ENCODE peak calls at places on chromosome 22, in six cellular contexts. One of them, this sample, is unnamed.
A peak's percentile ranks its signal among the peaks of the same experiment; 100 is the strongest.

GRCh38 chr22:20131856-20132685 is 467 bp downstream of the ZDHHC8 start:
- DNase-seq in GM12878: no peak
- DNase-seq in psoas muscle: peak; percentile 64
- DNase-seq in kidney epithelial cell: no peak
- DNase-seq in GM23338: no peak
- DNase-seq in body of pancreas: peak; percentile 42
- DNase-seq in this sample: no peak

GRCh38 chr22:20509344-20510047 is 2.1 kb downstream of the MED15 start:
- DNase-seq in GM12878: no peak
- DNase-seq in psoas muscle: peak; percentile 71
- DNase-seq in kidney epithelial cell: peak; percentile 81
- DNase-seq in GM23338: peak; percentile 41
- DNase-seq in body of pancreas: peak; percentile 69
- DNase-seq in this sample: no peak

GRCh38 chr22:46071451-46072029 is 78.8 kb upstream of the PPARA start:
- DNase-seq in GM12878: no peak
- DNase-seq in psoas muscle: peak; percentile 93
- DNase-seq in kidney epithelial cell: peak; percentile 59
- DNase-seq in GM23338: peak; percentile 59
- DNase-seq in body of pancreas: peak; percentile 95
- DNase-seq in this sample: peak; percentile 78

GRCh38 chr22:45948081-45948648 is 28.8 kb downstream of the WNT7B start:
- DNase-seq in GM12878: no peak
- DNase-seq in psoas muscle: no peak
- DNase-seq in kidney epithelial cell: no peak
- DNase-seq in GM23338: no peak
- DNase-seq in body of pancreas: no peak
- DNase-seq in this sample: no peak

GRCh38 chr22:21582801-21583740 is 15.6 kb downstream of the UBE2L3 start:
- DNase-seq in GM12878: no peak
- DNase-seq in psoas muscle: no peak
- DNase-seq in kidney epithelial cell: no peak
- DNase-seq in GM23338: no peak
- DNase-seq in body of pancreas: no peak
- DNase-seq in this sample: no peak

GRCh38 chr22:22343603-22344276 is 99.2 kb downstream of the VPREB1 start:
- DNase-seq in GM12878: no peak
- DNase-seq in psoas muscle: no peak
- DNase-seq in kidney epithelial cell: no peak
- DNase-seq in GM23338: no peak
- DNase-seq in body of pancreas: peak; percentile 10
- DNase-seq in this sample: peak; percentile 36

GRCh38 chr22:36366291-36366708 is 21.5 kb downstream of the MYH9 start:
- DNase-seq in GM12878: no peak
- DNase-seq in psoas muscle: no peak
- DNase-seq in kidney epithelial cell: no peak
- DNase-seq in GM23338: no peak
- DNase-seq in body of pancreas: no peak
- DNase-seq in this sample: no peak

GRCh38 chr22:17576475-17576874 is 13.2 kb downstream of the SLC25A18 start:
- DNase-seq in GM12878: no peak
- DNase-seq in psoas muscle: peak; percentile 46
- DNase-seq in kidney epithelial cell: peak; percentile 85
- DNase-seq in GM23338: peak; percentile 51
- DNase-seq in body of pancreas: no peak
- DNase-seq in this sample: no peak

GRCh38 chr22:37472418-37473006 is 13.7 kb downstream of the MFNG start:
- DNase-seq in GM12878: no peak
- DNase-seq in psoas muscle: no peak
- DNase-seq in kidney epithelial cell: no peak
- DNase-seq in GM23338: peak; percentile 81
- DNase-seq in body of pancreas: peak; percentile 68
- DNase-seq in this sample: no peak

GRCh38 chr22:21564411-21564810 is 3.1 kb upstream of the UBE2L3 start:
- DNase-seq in GM12878: no peak
- DNase-seq in psoas muscle: no peak
- DNase-seq in kidney epithelial cell: no peak
- DNase-seq in GM23338: no peak
- DNase-seq in body of pancreas: no peak
- DNase-seq in this sample: no peak

GRCh38 chr22:33331017-33331416 is 272.8 kb upstream of the SYN3 start:
- DNase-seq in GM12878: no peak
- DNase-seq in psoas muscle: no peak
- DNase-seq in kidney epithelial cell: no peak
- DNase-seq in GM23338: no peak
- DNase-seq in body of pancreas: no peak
- DNase-seq in this sample: no peak

GRCh38 chr22:46149998-46150549 is at the start of gene PPARA:
- DNase-seq in GM12878: no peak
- DNase-seq in psoas muscle: peak; percentile 93
- DNase-seq in kidney epithelial cell: peak; percentile 23
- DNase-seq in GM23338: peak; percentile 75
- DNase-seq in body of pancreas: peak; percentile 96
- DNase-seq in this sample: peak; percentile 85

GRCh38 chr22:48943567-48944432 is 883.9 kb downstream of the BRD1 start:
- DNase-seq in GM12878: no peak
- DNase-seq in psoas muscle: no peak
- DNase-seq in kidney epithelial cell: no peak
- DNase-seq in GM23338: no peak
- DNase-seq in body of pancreas: peak; percentile 28
- DNase-seq in this sample: no peak

GRCh38 chr22:46415816-46416536 is 80.5 kb downstream of the TRMU start:
- DNase-seq in GM12878: no peak
- DNase-seq in psoas muscle: no peak
- DNase-seq in kidney epithelial cell: no peak
- DNase-seq in GM23338: no peak
- DNase-seq in body of pancreas: no peak
- DNase-seq in this sample: no peak

GRCh38 chr22:37075822-37076433 is 24.4 kb downstream of the KCTD17 start:
- DNase-seq in GM12878: no peak
- DNase-seq in psoas muscle: no peak
- DNase-seq in kidney epithelial cell: no peak
- DNase-seq in GM23338: no peak
- DNase-seq in body of pancreas: no peak
- DNase-seq in this sample: no peak

GRCh38 chr22:19632671-19633148 is 81.6 kb upstream of the SEPTIN5 start:
- DNase-seq in GM12878: no peak
- DNase-seq in psoas muscle: no peak
- DNase-seq in kidney epithelial cell: no peak
- DNase-seq in GM23338: no peak
- DNase-seq in body of pancreas: no peak
- DNase-seq in this sample: no peak

GRCh38 chr22:30694638-30695350 is at the start of gene OSBP2:
- DNase-seq in GM12878: no peak
- DNase-seq in psoas muscle: peak; percentile 44
- DNase-seq in kidney epithelial cell: no peak
- DNase-seq in GM23338: peak; percentile 55
- DNase-seq in body of pancreas: peak; percentile 67
- DNase-seq in this sample: peak; percentile 23

GRCh38 chr22:46171940-46172339 is 21.6 kb downstream of the PPARA start:
- DNase-seq in GM12878: no peak
- DNase-seq in psoas muscle: no peak
- DNase-seq in kidney epithelial cell: no peak
- DNase-seq in GM23338: no peak
- DNase-seq in body of pancreas: peak; percentile 38
- DNase-seq in this sample: no peak

GRCh38 chr22:45335021-45335818 is 25.5 kb downstream of the FAM118A start:
- DNase-seq in GM12878: no peak
- DNase-seq in psoas muscle: peak; percentile 75
- DNase-seq in kidney epithelial cell: no peak
- DNase-seq in GM23338: peak; percentile 79
- DNase-seq in body of pancreas: no peak
- DNase-seq in this sample: no peak

GRCh38 chr22:28254396-28254795 is 335.3 kb upstream of the PITPNB start:
- DNase-seq in GM12878: no peak
- DNase-seq in psoas muscle: no peak
- DNase-seq in kidney epithelial cell: no peak
- DNase-seq in GM23338: no peak
- DNase-seq in body of pancreas: no peak
- DNase-seq in this sample: no peak

GRCh38 chr22:34105461-34106062 is 185.3 kb upstream of the LARGE1 start:
- DNase-seq in GM12878: no peak
- DNase-seq in psoas muscle: peak; percentile 35
- DNase-seq in kidney epithelial cell: no peak
- DNase-seq in GM23338: peak; percentile 88
- DNase-seq in body of pancreas: peak; percentile 76
- DNase-seq in this sample: peak; percentile 6

GRCh38 chr22:37455896-37456295 is 28.6 kb upstream of the ELFN2 start:
- DNase-seq in GM12878: no peak
- DNase-seq in psoas muscle: no peak
- DNase-seq in kidney epithelial cell: no peak
- DNase-seq in GM23338: no peak
- DNase-seq in body of pancreas: no peak
- DNase-seq in this sample: no peak

GRCh38 chr22:22110548-22111266 is 128.1 kb upstream of the TOP3B start:
- DNase-seq in GM12878: peak; percentile 93
- DNase-seq in psoas muscle: no peak
- DNase-seq in kidney epithelial cell: peak; percentile 60
- DNase-seq in GM23338: peak; percentile 74
- DNase-seq in body of pancreas: peak; percentile 34
- DNase-seq in this sample: no peak

DNA sequence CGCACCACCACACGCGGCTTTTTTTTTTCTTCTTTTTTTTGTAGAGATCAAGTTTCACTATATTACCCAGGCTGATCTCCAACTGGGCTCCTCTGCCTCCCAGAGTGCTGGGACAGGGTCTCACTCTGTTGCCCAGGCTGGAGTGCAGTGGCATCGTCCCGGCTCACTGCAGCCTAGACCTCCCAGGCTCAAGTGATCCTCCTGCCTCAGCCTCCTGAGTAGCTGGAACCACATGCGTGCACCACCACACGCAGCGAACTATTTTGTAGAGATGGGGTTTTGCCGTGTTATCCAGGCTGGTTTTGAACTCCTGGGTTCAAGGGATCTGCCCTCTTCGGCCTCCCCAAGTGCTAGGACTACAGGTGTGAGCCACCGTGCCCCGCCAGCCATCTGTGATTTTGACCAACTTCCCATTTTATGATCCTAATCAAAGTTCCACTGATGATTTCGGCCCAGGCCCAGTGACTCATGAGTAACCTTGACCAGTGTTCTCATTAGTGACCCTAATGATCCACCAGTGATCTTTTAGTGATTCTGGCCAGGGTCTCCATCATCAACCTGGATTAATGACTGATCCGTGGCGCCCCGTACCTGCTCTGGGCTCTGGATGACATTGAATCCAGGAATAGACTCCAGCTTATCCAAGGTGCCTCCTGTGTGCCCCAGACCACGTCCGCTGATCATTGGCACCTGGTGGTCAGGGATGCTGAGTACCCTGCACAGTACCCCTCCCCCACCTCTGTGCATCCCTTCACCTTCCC is 1.7 kb downstream of the TYMP start:
- DNase-seq in GM12878: no peak
- DNase-seq in psoas muscle: peak; percentile 16
- DNase-seq in kidney epithelial cell: no peak
- DNase-seq in GM23338: peak; percentile 27
- DNase-seq in body of pancreas: no peak
- DNase-seq in this sample: peak; percentile 19
- H3K4me3 ChIP-seq in GM12878: peak overlapping the region; percentile 78
- H3K4me3 ChIP-seq in psoas muscle: peak overlapping the region; percentile 95
- H3K4me3 ChIP-seq in kidney epithelial cell: no peak overlapping the region
- H3K4me3 ChIP-seq in GM23338: no peak overlapping the region
- H3K4me3 ChIP-seq in body of pancreas: no peak overlapping the region
- H3K4me3 ChIP-seq in this sample: no peak overlapping the region

DNA sequence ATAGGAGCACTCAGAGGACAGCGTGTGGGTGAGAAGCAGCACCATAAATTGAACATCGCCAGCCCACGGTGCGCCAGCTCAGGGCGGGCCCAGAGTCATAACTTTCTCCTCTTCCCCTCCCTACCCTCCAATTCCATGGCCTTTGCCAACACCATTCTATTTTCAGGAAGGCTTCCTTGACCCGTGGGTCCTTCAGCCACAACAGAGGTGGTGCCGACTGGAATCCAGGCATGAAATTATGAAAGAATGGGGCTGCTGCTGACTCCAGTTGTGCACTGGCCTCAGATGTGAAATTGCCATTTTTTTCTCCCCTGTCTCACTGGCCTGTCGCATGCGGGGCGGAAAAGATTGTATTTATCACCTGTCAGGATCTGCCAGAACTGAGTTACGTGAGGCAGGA is 345.9 kb downstream of the MIAT start:
- DNase-seq in GM12878: no peak
- DNase-seq in psoas muscle: no peak
- DNase-seq in kidney epithelial cell: no peak
- DNase-seq in GM23338: no peak
- DNase-seq in body of pancreas: no peak
- DNase-seq in this sample: no peak
- TF ChIP-seq CTCF in GM12878: no peak
- TF ChIP-seq CTCF in psoas muscle: no peak
- TF ChIP-seq CTCF in kidney epithelial cell: no peak
- TF ChIP-seq CTCF in GM23338: no peak
- TF ChIP-seq CTCF in body of pancreas: no peak
- TF ChIP-seq CTCF in this sample: no peak

DNA sequence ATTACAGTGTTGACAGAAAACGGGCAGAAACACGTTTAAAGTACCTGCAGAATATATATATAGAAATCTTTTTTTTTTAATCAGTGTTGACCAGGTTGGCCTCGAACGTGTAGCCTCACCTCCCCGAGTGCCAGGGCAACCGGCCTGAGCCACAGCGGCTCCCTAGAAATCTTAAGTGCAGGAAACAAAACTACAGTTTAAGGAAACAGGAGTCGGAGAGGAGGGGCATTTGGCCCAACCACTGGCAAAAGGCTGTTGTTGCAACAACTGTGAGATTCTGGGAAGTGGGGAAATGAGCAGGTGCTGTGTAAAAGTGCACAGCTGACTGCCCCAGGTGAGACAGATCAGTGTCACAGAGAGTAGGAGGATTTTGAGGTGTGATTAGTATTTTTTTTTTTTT is 3.7 kb downstream of the YWHAH start:
- DNase-seq in GM12878: no peak
- DNase-seq in psoas muscle: no peak
- DNase-seq in kidney epithelial cell: no peak
- DNase-seq in GM23338: no peak
- DNase-seq in body of pancreas: peak; percentile 66
- DNase-seq in this sample: no peak
- H3K36me3 ChIP-seq in GM12878: no peaks in the 10 kb centered on the region
- H3K36me3 ChIP-seq in psoas muscle: no peaks in the 10 kb centered on the region
- H3K36me3 ChIP-seq in kidney epithelial cell: no peaks in the 10 kb centered on the region
- H3K36me3 ChIP-seq in GM23338: peaks cover 31% of the 10 kb centered on the region
- H3K36me3 ChIP-seq in body of pancreas: no peaks in the 10 kb centered on the region
- H3K36me3 ChIP-seq in this sample: peaks cover 2% of the 10 kb centered on the region

GRCh38 chr22:24564376-24565058 is 8.7 kb downstream of the SNRPD3 start:
- DNase-seq in GM12878: no peak
- DNase-seq in psoas muscle: no peak
- DNase-seq in kidney epithelial cell: no peak
- DNase-seq in GM23338: no peak
- DNase-seq in body of pancreas: no peak
- DNase-seq in this sample: no peak

GRCh38 chr22:24566899-24567511 is 11.2 kb downstream of the SNRPD3 start:
- DNase-seq in GM12878: no peak
- DNase-seq in psoas muscle: no peak
- DNase-seq in kidney epithelial cell: no peak
- DNase-seq in GM23338: no peak
- DNase-seq in body of pancreas: no peak
- DNase-seq in this sample: no peak

GRCh38 chr22:24559471-24559870 is 3.7 kb downstream of the SNRPD3 start:
- DNase-seq in GM12878: no peak
- DNase-seq in psoas muscle: no peak
- DNase-seq in kidney epithelial cell: no peak
- DNase-seq in GM23338: no peak
- DNase-seq in body of pancreas: no peak
- DNase-seq in this sample: no peak

GRCh38 chr22:24565077-24565476 is 9.3 kb downstream of the SNRPD3 start:
- DNase-seq in GM12878: no peak
- DNase-seq in psoas muscle: no peak
- DNase-seq in kidney epithelial cell: no peak
- DNase-seq in GM23338: no peak
- DNase-seq in body of pancreas: no peak
- DNase-seq in this sample: no peak

GRCh38 chr22:24563246-24563645 is 7.4 kb downstream of the SNRPD3 start:
- DNase-seq in GM12878: no peak
- DNase-seq in psoas muscle: no peak
- DNase-seq in kidney epithelial cell: no peak
- DNase-seq in GM23338: no peak
- DNase-seq in body of pancreas: no peak
- DNase-seq in this sample: no peak
- H3K4me3 ChIP-seq in GM12878: no peak overlapping the region
- H3K4me3 ChIP-seq in psoas muscle: no peak overlapping the region
- H3K4me3 ChIP-seq in kidney epithelial cell: no peak overlapping the region
- H3K4me3 ChIP-seq in GM23338: no peak overlapping the region
- H3K4me3 ChIP-seq in body of pancreas: no peak overlapping the region
- H3K4me3 ChIP-seq in this sample: no peak overlapping the region

This sample was measured in GM06990.